ENCODE peak calls at places on chromosomes 6 and 20, in six cellular contexts. Y is fibroblast of lung, E is DND-41, O is left ventricle myocardium inferior, W is lung, H is endothelial cell. F is an unnamed sample.
A peak's percentile ranks its signal among the peaks of the same experiment; 100 is the strongest.

GRCh38 chr20:62623488-62624324 is 18.6 kb upstream of the SLCO4A1 start:
- DNase-seq in Y (peak; percentile 83), E (peak; percentile 77), O (peak; percentile 95), W (peak; percentile 94), H (peak; percentile 65), F (peak; percentile 84)

GRCh38 chr6:96197241-96197640 is 181.5 kb downstream of the FUT9 start:
- DNase-seq in Y (no peak), E (no peak), O (no peak), W (no peak), H (no peak), F (no peak)

GRCh38 chr6:112197636-112198035 is 56.7 kb downstream of the LAMA4 start:
- DNase-seq in Y (no peak), E (no peak), O (no peak), W (no peak), H (no peak), F (no peak)

GRCh38 chr20:62348604-62349003 is 18.5 kb downstream of the LAMA5 start:
- DNase-seq in Y (no peak), E (no peak), O (no peak), W (no peak), H (no peak), F (no peak)

GRCh38 chr6:36319436-36319762 is 17.3 kb downstream of the BNIP5 start:
- DNase-seq in Y (no peak), E (no peak), O (no peak), W (no peak), H (no peak), F (no peak)

GRCh38 chr20:48716086-48716485 is 111.7 kb downstream of the PREX1 start:
- DNase-seq in Y (no peak), E (peak; percentile 90), O (no peak), W (no peak), H (no peak), F (peak; percentile 65)

GRCh38 chr20:4773736-4774135 is 52.0 kb downstream of the PRND start:
- DNase-seq in Y (no peak), E (no peak), O (no peak), W (no peak), H (no peak), F (no peak)

GRCh38 chr6:116954335-116954734 is 77.3 kb downstream of the RFX6 start:
- DNase-seq in Y (no peak), E (no peak), O (no peak), W (no peak), H (no peak), F (no peak)

GRCh38 chr6:1497593-1498105 is 108.3 kb downstream of the FOXF2 start:
- DNase-seq in Y (no peak), E (no peak), O (peak; percentile 32), W (no peak), H (no peak), F (no peak)

GRCh38 chr6:121520337-121521163 is 85.1 kb downstream of the GJA1 start:
- DNase-seq in Y (peak; percentile 58), E (no peak), O (no peak), W (no peak), H (no peak), F (no peak)

GRCh38 chr6:31402324-31403282 is 792 bp upstream of the MICA start:
- DNase-seq in Y (peak; percentile 22), E (peak; percentile 56), O (no peak), W (no peak), H (peak; percentile 15), F (peak; percentile 35)

DNA sequence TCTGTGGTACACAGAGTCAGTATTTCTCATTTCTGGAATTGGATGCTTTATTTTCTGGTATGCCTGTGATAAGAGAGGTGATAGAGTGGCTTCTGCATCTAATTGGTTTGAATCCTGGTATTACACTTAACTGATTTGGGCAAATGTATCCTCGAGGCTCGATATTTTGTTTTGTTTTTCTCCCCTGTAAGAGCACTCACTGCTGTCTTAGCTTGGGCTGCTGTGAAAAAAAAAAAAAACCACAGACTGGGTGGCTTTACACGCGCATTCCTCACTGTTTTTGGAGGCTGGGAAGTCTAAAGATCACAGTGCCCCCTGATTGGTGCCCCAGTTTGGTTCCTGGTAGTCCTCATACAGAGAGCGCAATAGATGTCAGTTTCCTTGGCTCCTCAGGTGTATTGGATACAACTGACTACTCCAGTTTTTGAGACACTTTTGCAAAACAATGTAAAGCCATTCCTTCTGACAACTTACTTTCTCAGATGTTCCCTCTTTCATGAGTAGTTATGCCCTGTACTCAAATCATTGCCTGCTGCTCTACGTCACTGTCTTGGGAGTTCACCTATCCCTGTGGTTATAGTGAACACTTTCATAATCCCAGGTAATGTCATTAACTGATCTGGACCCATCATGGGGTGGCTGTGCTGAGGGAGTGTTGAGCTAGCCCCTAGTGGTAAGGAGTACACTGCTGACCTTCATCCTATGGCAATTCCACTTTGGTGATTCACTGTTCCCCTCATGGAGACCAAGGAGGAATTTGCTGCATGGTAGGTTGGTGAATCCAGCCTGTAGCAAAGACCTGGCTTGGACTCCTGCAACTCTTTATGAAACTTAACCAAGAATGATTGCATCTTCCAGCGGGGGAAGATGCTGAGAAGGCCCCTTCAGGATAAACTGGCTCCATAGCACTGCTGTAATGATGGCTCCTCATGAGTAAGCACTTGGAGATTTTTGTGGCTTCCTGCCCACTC is 3.5 kb upstream of the ACAT2 start:
- DNase-seq in Y (no peak), E (no peak), O (no peak), W (no peak), H (no peak), F (no peak)
- TF ChIP-seq CTCF in Y (no peak), E (peak; percentile 14), O (no peak), W (no peak), H (no peak), F (no peak)

DNA sequence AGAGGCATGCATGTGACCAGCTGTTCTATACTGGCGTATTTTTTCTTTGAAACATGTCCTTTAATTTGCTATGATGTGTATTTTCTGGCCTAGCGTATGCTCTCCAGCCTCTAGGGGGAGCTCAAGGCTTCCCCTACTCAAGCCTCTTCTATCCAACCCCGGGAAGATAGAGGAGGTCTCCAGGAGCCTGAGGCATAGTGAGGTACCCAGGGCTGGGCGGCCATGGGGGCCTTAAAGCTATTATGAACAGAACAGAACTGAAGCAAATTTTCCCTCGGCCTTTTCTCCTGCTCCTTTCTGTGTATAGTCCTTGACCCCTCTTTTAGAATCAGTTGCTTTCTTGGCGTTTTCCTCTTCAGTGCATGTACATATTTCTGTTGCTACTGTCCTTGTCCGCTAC is 528.9 kb downstream of the MAFB start:
- DNase-seq in Y (peak; percentile 54), E (peak; percentile 65), O (peak; percentile 26), W (peak; percentile 48), H (peak; percentile 62), F (no peak)
- TF ChIP-seq CTCF in Y (peak; percentile 76), E (peak; percentile 93), O (peak; percentile 77), W (peak; percentile 21), H (peak; percentile 74), F (no peak)

DNA sequence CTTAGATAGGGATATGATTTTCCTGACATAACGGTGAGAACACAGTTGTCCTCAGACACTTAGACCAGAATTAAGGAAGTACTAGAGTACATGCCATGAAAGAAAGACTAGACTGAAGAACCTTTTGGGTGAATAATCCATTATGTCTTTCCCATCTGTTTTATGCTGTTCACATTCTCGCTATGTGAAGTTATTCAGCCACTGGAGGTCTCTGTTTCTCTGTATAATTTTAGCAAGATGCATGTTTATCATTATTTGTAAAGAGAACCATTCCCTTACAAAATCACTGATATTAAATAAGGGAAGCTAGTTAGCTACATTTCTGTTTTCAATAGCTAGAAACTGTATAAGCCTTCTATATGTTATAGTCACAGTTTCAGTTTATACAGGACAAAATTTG is 391.9 kb downstream of the CD109 start:
- DNase-seq in Y (peak; percentile 69), E (no peak), O (no peak), W (no peak), H (no peak), F (no peak)
- TF ChIP-seq CTCF in Y (peak; percentile 43), E (no peak), O (peak; percentile 36), W (no peak), H (no peak), F (no peak)

DNA sequence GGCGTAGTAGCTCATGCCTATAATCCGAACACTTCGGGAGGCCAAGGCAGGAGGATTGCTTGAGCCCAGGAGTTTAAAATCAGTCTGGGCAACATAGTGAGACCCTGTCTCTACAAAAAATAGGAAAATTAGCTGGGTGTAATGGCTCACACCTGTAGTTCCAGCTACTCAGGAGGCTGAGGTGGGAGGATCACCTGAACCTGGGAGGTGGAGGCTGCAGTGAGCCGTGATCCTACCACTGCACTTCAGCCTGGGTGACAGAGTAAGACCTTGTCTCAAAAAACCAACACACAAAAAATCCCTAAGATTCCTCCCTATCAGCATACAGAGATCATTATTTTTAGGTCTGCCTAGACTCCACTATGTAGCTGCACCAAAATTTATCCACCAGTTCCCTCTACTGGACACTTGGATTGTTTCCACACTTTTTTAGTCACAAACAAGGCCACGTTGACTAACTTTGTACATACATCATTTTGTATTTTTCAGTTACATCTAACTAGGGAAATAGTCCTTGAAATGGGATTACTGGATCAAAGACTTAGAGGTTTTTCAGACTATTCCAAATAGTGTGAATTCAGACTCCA is 3.6 kb upstream of the PHF1 start:
- DNase-seq in Y (peak; percentile 75), E (no peak), O (no peak), W (no peak), H (no peak), F (no peak)
- TF ChIP-seq CTCF in Y (peak; percentile 32), E (peak; percentile 37), O (peak; percentile 27), W (no peak), H (no peak), F (no peak)

GRCh38 chr20:52244702-52245101 is 53.1 kb upstream of the ZFP64 start:
- DNase-seq in Y (no peak), E (no peak), O (no peak), W (no peak), H (no peak), F (no peak)

GRCh38 chr20:52240802-52241201 is 49.2 kb upstream of the ZFP64 start:
- DNase-seq in Y (no peak), E (no peak), O (no peak), W (no peak), H (no peak), F (no peak)

GRCh38 chr20:52246366-52246765 is 54.8 kb upstream of the ZFP64 start:
- DNase-seq in Y (no peak), E (no peak), O (no peak), W (no peak), H (no peak), F (no peak)

GRCh38 chr20:52247548-52247947 is 56.0 kb upstream of the ZFP64 start:
- DNase-seq in Y (no peak), E (no peak), O (no peak), W (no peak), H (no peak), F (no peak)

DNA sequence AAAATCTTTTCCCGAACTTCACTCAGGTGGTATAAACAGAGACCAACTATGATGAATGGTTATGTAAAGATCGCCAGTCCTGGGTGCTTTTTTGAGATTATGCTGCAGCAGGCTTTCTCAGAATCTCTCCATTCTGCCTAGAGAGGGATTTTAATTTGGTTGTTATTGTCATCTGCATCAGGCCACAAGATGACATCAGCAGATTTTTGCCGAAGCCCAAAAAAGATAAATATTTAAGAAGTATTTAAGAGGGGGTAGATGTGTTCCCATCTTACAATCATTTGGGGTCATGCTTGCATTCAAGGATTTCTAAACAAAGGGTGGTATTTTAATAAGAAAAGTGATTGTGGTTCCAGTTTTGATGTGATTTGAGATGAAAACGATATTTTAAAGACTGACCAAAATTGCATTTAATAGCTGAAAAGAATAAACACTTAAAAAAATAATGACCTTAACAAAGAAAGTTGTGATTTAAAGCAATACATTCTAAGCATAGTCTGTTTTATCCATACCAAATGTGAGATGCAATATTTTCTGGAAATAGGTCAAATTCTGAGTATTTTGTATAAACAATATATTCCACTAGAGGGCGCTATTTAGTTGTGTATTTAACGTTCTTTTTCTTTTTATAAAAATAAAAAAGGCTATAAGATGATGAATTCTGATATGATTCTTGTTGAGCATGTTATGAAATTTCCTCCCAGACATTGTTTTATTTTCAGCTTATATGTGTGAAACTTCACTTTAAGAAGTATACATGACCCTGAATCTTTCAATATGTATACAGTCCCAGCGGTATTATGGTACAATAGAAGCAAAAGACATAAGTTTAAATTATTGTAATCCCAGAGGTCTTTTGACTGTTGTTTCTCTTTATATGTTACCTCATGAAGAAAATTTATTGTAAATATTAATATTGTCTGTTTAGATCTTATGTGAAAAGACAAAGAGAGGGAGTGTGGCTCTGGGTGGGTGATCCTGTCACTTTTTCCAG is 51.0 kb upstream of the ZFP64 start:
- DNase-seq in Y (peak; percentile 52), E (no peak), O (no peak), W (no peak), H (no peak), F (no peak)
- TF ChIP-seq CTCF in Y (peak; percentile 19), E (peak; percentile 67), O (peak; percentile 68), W (peak; percentile 4), H (peak; percentile 93), F (peak; percentile 84)